ENCODE peak calls at places on chromosomes 2 and 18, in nine cellular contexts. One of them, this sample, is unnamed.

GRCh38 chr2:60414731-60415130 is 138.7 kb downstream of the BCL11A start:
- DNase-seq in SK-N-SH: no peak
- DNase-seq in suprapubic skin: no peak
- DNase-seq in stomach: no peak
- DNase-seq in endothelial cell of umbilical vein: no peak
- DNase-seq in transverse colon: no peak
- DNase-seq in sigmoid colon: no peak
- DNase-seq in HepG2: no peak
- DNase-seq in vagina: no peak
- DNase-seq in this sample: no peak

GRCh38 chr2:18299423-18300212 is 260.8 kb downstream of the RDH14 start:
- DNase-seq in SK-N-SH: no peak
- DNase-seq in suprapubic skin: no peak
- DNase-seq in stomach: no peak
- DNase-seq in endothelial cell of umbilical vein: peak
- DNase-seq in transverse colon: no peak
- DNase-seq in sigmoid colon: no peak
- DNase-seq in HepG2: peak
- DNase-seq in vagina: no peak
- DNase-seq in this sample: no peak

GRCh38 chr2:166074430-166074829 is 53.4 kb downstream of the SCN1A start:
- DNase-seq in SK-N-SH: peak
- DNase-seq in suprapubic skin: no peak
- DNase-seq in stomach: no peak
- DNase-seq in endothelial cell of umbilical vein: no peak
- DNase-seq in transverse colon: no peak
- DNase-seq in sigmoid colon: no peak
- DNase-seq in HepG2: no peak
- DNase-seq in vagina: no peak
- DNase-seq in this sample: no peak

GRCh38 chr2:230472619-230473018 is 56.6 kb downstream of the SP100 start:
- DNase-seq in SK-N-SH: no peak
- DNase-seq in suprapubic skin: no peak
- DNase-seq in stomach: no peak
- DNase-seq in endothelial cell of umbilical vein: peak
- DNase-seq in transverse colon: no peak
- DNase-seq in sigmoid colon: no peak
- DNase-seq in HepG2: no peak
- DNase-seq in vagina: no peak
- DNase-seq in this sample: no peak

GRCh38 chr2:10265328-10266132 is 37.2 kb upstream of the HPCAL1 start:
- DNase-seq in SK-N-SH: no peak
- DNase-seq in suprapubic skin: peak
- DNase-seq in stomach: peak
- DNase-seq in endothelial cell of umbilical vein: no peak
- DNase-seq in transverse colon: peak
- DNase-seq in sigmoid colon: peak
- DNase-seq in HepG2: no peak
- DNase-seq in vagina: no peak
- DNase-seq in this sample: no peak

GRCh38 chr2:219509780-219510511 is 4.3 kb upstream of the ASIC4 start:
- DNase-seq in SK-N-SH: peak
- DNase-seq in suprapubic skin: no peak
- DNase-seq in stomach: peak
- DNase-seq in endothelial cell of umbilical vein: peak
- DNase-seq in transverse colon: peak
- DNase-seq in sigmoid colon: peak
- DNase-seq in HepG2: peak
- DNase-seq in vagina: no peak
- DNase-seq in this sample: no peak

GRCh38 chr2:226447338-226447885 is 352.2 kb downstream of the IRS1 start:
- DNase-seq in SK-N-SH: no peak
- DNase-seq in suprapubic skin: no peak
- DNase-seq in stomach: no peak
- DNase-seq in endothelial cell of umbilical vein: no peak
- DNase-seq in transverse colon: no peak
- DNase-seq in sigmoid colon: no peak
- DNase-seq in HepG2: no peak
- DNase-seq in vagina: no peak
- DNase-seq in this sample: no peak

GRCh38 chr2:104043864-104044263 is 810.1 kb upstream of the POU3F3 start:
- DNase-seq in SK-N-SH: no peak
- DNase-seq in suprapubic skin: no peak
- DNase-seq in stomach: no peak
- DNase-seq in endothelial cell of umbilical vein: no peak
- DNase-seq in transverse colon: no peak
- DNase-seq in sigmoid colon: no peak
- DNase-seq in HepG2: no peak
- DNase-seq in vagina: no peak
- DNase-seq in this sample: no peak

GRCh38 chr18:37378616-37379015 is 187.0 kb downstream of the CELF4 start:
- DNase-seq in SK-N-SH: no peak
- DNase-seq in suprapubic skin: no peak
- DNase-seq in stomach: no peak
- DNase-seq in endothelial cell of umbilical vein: no peak
- DNase-seq in transverse colon: no peak
- DNase-seq in sigmoid colon: no peak
- DNase-seq in HepG2: no peak
- DNase-seq in vagina: no peak
- DNase-seq in this sample: no peak

GRCh38 chr2:230627806-230628724 is 84.6 kb upstream of the CAB39 start:
- DNase-seq in SK-N-SH: no peak
- DNase-seq in suprapubic skin: no peak
- DNase-seq in stomach: peak
- DNase-seq in endothelial cell of umbilical vein: no peak
- DNase-seq in transverse colon: no peak
- DNase-seq in sigmoid colon: no peak
- DNase-seq in HepG2: peak
- DNase-seq in vagina: no peak
- DNase-seq in this sample: no peak

GRCh38 chr2:75527676-75528075 is 33.1 kb downstream of the EVA1A start:
- DNase-seq in SK-N-SH: no peak
- DNase-seq in suprapubic skin: no peak
- DNase-seq in stomach: no peak
- DNase-seq in endothelial cell of umbilical vein: no peak
- DNase-seq in transverse colon: no peak
- DNase-seq in sigmoid colon: no peak
- DNase-seq in HepG2: no peak
- DNase-seq in vagina: no peak
- DNase-seq in this sample: no peak

GRCh38 chr18:79506191-79507075 is 110.7 kb downstream of the NFATC1 start:
- DNase-seq in SK-N-SH: no peak
- DNase-seq in suprapubic skin: peak
- DNase-seq in stomach: no peak
- DNase-seq in endothelial cell of umbilical vein: no peak
- DNase-seq in transverse colon: peak
- DNase-seq in sigmoid colon: peak
- DNase-seq in HepG2: no peak
- DNase-seq in vagina: no peak
- DNase-seq in this sample: peak

GRCh38 chr2:1540481-1540880 is 127.2 kb downstream of the TPO start:
- DNase-seq in SK-N-SH: no peak
- DNase-seq in suprapubic skin: no peak
- DNase-seq in stomach: no peak
- DNase-seq in endothelial cell of umbilical vein: no peak
- DNase-seq in transverse colon: no peak
- DNase-seq in sigmoid colon: no peak
- DNase-seq in HepG2: no peak
- DNase-seq in vagina: no peak
- DNase-seq in this sample: no peak

GRCh38 chr2:23385351-23385747 is 370 bp downstream of the KLHL29 start:
- DNase-seq in SK-N-SH: no peak
- DNase-seq in suprapubic skin: no peak
- DNase-seq in stomach: no peak
- DNase-seq in endothelial cell of umbilical vein: peak
- DNase-seq in transverse colon: peak
- DNase-seq in sigmoid colon: peak
- DNase-seq in HepG2: no peak
- DNase-seq in vagina: peak
- DNase-seq in this sample: no peak

GRCh38 chr2:168490015-168490874 is 34.2 kb downstream of the CERS6 start:
- DNase-seq in SK-N-SH: no peak
- DNase-seq in suprapubic skin: no peak
- DNase-seq in stomach: no peak
- DNase-seq in endothelial cell of umbilical vein: peak
- DNase-seq in transverse colon: no peak
- DNase-seq in sigmoid colon: no peak
- DNase-seq in HepG2: peak
- DNase-seq in vagina: no peak
- DNase-seq in this sample: no peak

GRCh38 chr2:168499500-168499899 is 43.4 kb downstream of the CERS6 start:
- DNase-seq in SK-N-SH: no peak
- DNase-seq in suprapubic skin: no peak
- DNase-seq in stomach: no peak
- DNase-seq in endothelial cell of umbilical vein: no peak
- DNase-seq in transverse colon: no peak
- DNase-seq in sigmoid colon: no peak
- DNase-seq in HepG2: no peak
- DNase-seq in vagina: no peak
- DNase-seq in this sample: no peak

GRCh38 chr2:168490916-168491605 is 35.0 kb downstream of the CERS6 start:
- DNase-seq in SK-N-SH: no peak
- DNase-seq in suprapubic skin: no peak
- DNase-seq in stomach: no peak
- DNase-seq in endothelial cell of umbilical vein: peak
- DNase-seq in transverse colon: no peak
- DNase-seq in sigmoid colon: no peak
- DNase-seq in HepG2: no peak
- DNase-seq in vagina: no peak
- DNase-seq in this sample: no peak

GRCh38 chr2:168495524-168495923 is 39.5 kb downstream of the CERS6 start:
- DNase-seq in SK-N-SH: no peak
- DNase-seq in suprapubic skin: no peak
- DNase-seq in stomach: no peak
- DNase-seq in endothelial cell of umbilical vein: no peak
- DNase-seq in transverse colon: no peak
- DNase-seq in sigmoid colon: no peak
- DNase-seq in HepG2: no peak
- DNase-seq in vagina: no peak
- DNase-seq in this sample: no peak

GRCh38 chr2:168494190-168494711 is 38.2 kb downstream of the CERS6 start:
- DNase-seq in SK-N-SH: no peak
- DNase-seq in suprapubic skin: no peak
- DNase-seq in stomach: no peak
- DNase-seq in endothelial cell of umbilical vein: no peak
- DNase-seq in transverse colon: peak
- DNase-seq in sigmoid colon: no peak
- DNase-seq in HepG2: peak
- DNase-seq in vagina: no peak
- DNase-seq in this sample: no peak
- TF ChIP-seq CTCF in SK-N-SH: no peak
- TF ChIP-seq CTCF in suprapubic skin: no peak
- TF ChIP-seq CTCF in stomach: no peak
- TF ChIP-seq CTCF in endothelial cell of umbilical vein: no peak
- TF ChIP-seq CTCF in transverse colon: peak
- TF ChIP-seq CTCF in sigmoid colon: no peak
- TF ChIP-seq CTCF in HepG2: peak
- TF ChIP-seq CTCF in vagina: no peak
- TF ChIP-seq CTCF in this sample: no peak

DNA sequence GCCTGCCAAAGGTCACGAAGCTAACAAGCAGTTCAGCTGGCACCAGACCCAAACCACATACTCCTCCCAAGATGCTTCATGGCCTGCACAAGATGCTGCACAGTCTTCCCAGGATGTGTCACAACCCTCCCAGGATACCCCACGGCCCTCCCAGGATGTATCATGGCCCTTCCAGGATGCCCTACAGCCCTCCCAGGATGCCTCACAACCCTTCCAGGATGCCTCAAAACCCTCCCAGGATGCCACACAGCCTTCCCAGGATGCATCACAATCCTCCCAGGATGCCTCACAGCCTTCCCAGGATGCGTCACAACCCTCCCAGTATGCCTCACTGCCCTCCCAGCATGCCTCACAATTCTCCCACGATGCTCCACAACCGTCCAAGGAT is 258.1 kb downstream of the DYSF start:
- DNase-seq in SK-N-SH: no peak
- DNase-seq in suprapubic skin: peak
- DNase-seq in stomach: no peak
- DNase-seq in endothelial cell of umbilical vein: no peak
- DNase-seq in transverse colon: no peak
- DNase-seq in sigmoid colon: peak
- DNase-seq in HepG2: no peak
- DNase-seq in vagina: no peak
- DNase-seq in this sample: no peak
- H3K4me3 ChIP-seq in SK-N-SH: no peak
- H3K4me3 ChIP-seq in suprapubic skin: no peak
- H3K4me3 ChIP-seq in stomach: no peak
- H3K4me3 ChIP-seq in endothelial cell of umbilical vein: no peak
- H3K4me3 ChIP-seq in transverse colon: no peak
- H3K4me3 ChIP-seq in sigmoid colon: no peak
- H3K4me3 ChIP-seq in HepG2: no peak
- H3K4me3 ChIP-seq in vagina: no peak
- H3K4me3 ChIP-seq in this sample: no peak

DNA sequence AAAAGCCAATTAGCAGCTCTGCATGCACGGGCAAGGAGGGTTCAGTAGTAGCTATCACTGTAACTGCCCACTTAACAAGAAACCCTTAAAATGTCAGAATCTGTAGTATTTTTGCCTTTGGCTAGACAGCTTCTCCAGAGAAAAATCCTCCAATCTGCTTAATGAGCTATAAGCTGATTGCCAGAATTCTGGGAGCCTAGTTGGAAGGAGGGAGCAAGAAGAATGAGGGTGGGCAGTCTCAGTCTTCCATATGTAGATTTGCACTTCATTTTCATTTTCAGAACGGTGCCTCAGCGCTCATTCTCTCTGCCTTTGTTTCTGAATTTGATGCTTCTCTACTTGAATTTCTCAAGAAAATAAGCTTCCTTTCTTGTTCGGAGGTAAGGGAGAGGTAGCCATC is 53.7 kb downstream of the HNRNPLL start:
- DNase-seq in SK-N-SH: no peak
- DNase-seq in suprapubic skin: no peak
- DNase-seq in stomach: no peak
- DNase-seq in endothelial cell of umbilical vein: no peak
- DNase-seq in transverse colon: no peak
- DNase-seq in sigmoid colon: no peak
- DNase-seq in HepG2: no peak
- DNase-seq in vagina: no peak
- DNase-seq in this sample: no peak
- TF ChIP-seq POLR2AphosphoS5 in SK-N-SH: no peak
- TF ChIP-seq POLR2AphosphoS5 in suprapubic skin: no peak
- TF ChIP-seq POLR2AphosphoS5 in stomach: no peak
- TF ChIP-seq POLR2AphosphoS5 in endothelial cell of umbilical vein: no peak
- TF ChIP-seq POLR2AphosphoS5 in transverse colon: no peak
- TF ChIP-seq POLR2AphosphoS5 in sigmoid colon: no peak
- TF ChIP-seq POLR2AphosphoS5 in HepG2: no peak
- TF ChIP-seq POLR2AphosphoS5 in vagina: no peak
- TF ChIP-seq POLR2AphosphoS5 in this sample: no peak

GRCh38 chr2:187577310-187577709 is 23.1 kb upstream of the TFPI start:
- DNase-seq in SK-N-SH: no peak
- DNase-seq in suprapubic skin: no peak
- DNase-seq in stomach: no peak
- DNase-seq in endothelial cell of umbilical vein: no peak
- DNase-seq in transverse colon: no peak
- DNase-seq in sigmoid colon: no peak
- DNase-seq in HepG2: peak
- DNase-seq in vagina: no peak
- DNase-seq in this sample: no peak
- TF ChIP-seq CTCF in SK-N-SH: no peak
- TF ChIP-seq CTCF in suprapubic skin: no peak
- TF ChIP-seq CTCF in stomach: no peak
- TF ChIP-seq CTCF in endothelial cell of umbilical vein: no peak
- TF ChIP-seq CTCF in transverse colon: no peak
- TF ChIP-seq CTCF in sigmoid colon: no peak
- TF ChIP-seq CTCF in HepG2: peak
- TF ChIP-seq CTCF in vagina: no peak
- TF ChIP-seq CTCF in this sample: no peak